ENCODE peak calls at places on chromosome 12, in seven cellular contexts. O is amniotic stem cell; Y is naive thymus-derived CD4-positive, alpha-beta T cell; S is H4; M is left lobe of liver; N is cardiac fibroblast; H is NCI-H1092. C is an unnamed sample.

GRCh38 chr12:74539765-74540526 is 2.3 kb downstream of the ATXN7L3B start:
- DNase-seq in O (no peak), Y (no peak), S (no peak), M (no peak), N (no peak), H (no peak), C (no peak)

GRCh38 chr12:47343684-47344567 is 264.2 kb upstream of the AMIGO2 start:
- DNase-seq in O (no peak), Y (no peak), S (peak), M (no peak), N (peak), H (no peak), C (no peak)

GRCh38 chr12:53579545-53579955 is 46.6 kb downstream of the ATF7 start:
- DNase-seq in O (no peak), Y (no peak), S (no peak), M (no peak), N (no peak), H (no peak), C (no peak)

GRCh38 chr12:5577741-5578140 is 145.8 kb downstream of the NTF3 start:
- DNase-seq in O (no peak), Y (no peak), S (no peak), M (no peak), N (no peak), H (no peak), C (no peak)

GRCh38 chr12:94326234-94326633 is 133.4 kb downstream of the CEP83 start:
- DNase-seq in O (no peak), Y (no peak), S (no peak), M (no peak), N (no peak), H (no peak), C (no peak)

GRCh38 chr12:114069507-114069906 is 103.4 kb upstream of the RBM19 start:
- DNase-seq in O (no peak), Y (no peak), S (no peak), M (no peak), N (no peak), H (no peak), C (no peak)

GRCh38 chr12:92649511-92650227 is 53.1 kb upstream of the PLEKHG7 start:
- DNase-seq in O (peak), Y (peak), S (peak), M (peak), N (peak), H (peak), C (peak)

GRCh38 chr12:120055639-120056038 is 60.9 kb downstream of the RAB35 start:
- DNase-seq in O (no peak), Y (no peak), S (no peak), M (no peak), N (no peak), H (no peak), C (no peak)

GRCh38 chr12:26011099-26011498 is 52.6 kb downstream of the RASSF8 start:
- DNase-seq in O (no peak), Y (no peak), S (peak), M (no peak), N (peak), H (no peak), C (no peak)

GRCh38 chr12:123271182-123271491 is 519 bp downstream of the CDK2AP1 start:
- DNase-seq in O (peak), Y (peak), S (peak), M (peak), N (peak), H (peak), C (no peak)

GRCh38 chr12:111396726-111397445 is 8.8 kb upstream of the SH2B3 start:
- DNase-seq in O (peak), Y (peak), S (peak), M (peak), N (peak), H (peak), C (peak)

GRCh38 chr12:17192721-17193120 is 586.8 kb upstream of the LMO3 start:
- DNase-seq in O (no peak), Y (no peak), S (no peak), M (no peak), N (no peak), H (no peak), C (no peak)

GRCh38 chr12:12804432-12804886 is 8.7 kb upstream of the DDX47 start:
- DNase-seq in O (peak), Y (no peak), S (peak), M (no peak), N (peak), H (no peak), C (peak)

GRCh38 chr12:389138-390096 is at the start of gene KDM5A:
- DNase-seq in O (no peak), Y (peak), S (peak), M (peak), N (peak), H (no peak), C (no peak)

GRCh38 chr12:5309654-5310053 is 122.3 kb upstream of the NTF3 start:
- DNase-seq in O (no peak), Y (no peak), S (no peak), M (no peak), N (no peak), H (peak), C (no peak)

GRCh38 chr12:21637985-21638891 is 19.4 kb downstream of the LDHB start:
- DNase-seq in O (no peak), Y (no peak), S (no peak), M (no peak), N (peak), H (no peak), C (no peak)

GRCh38 chr12:442235-442884 is 17.4 kb upstream of the B4GALNT3 start:
- DNase-seq in O (no peak), Y (peak), S (peak), M (peak), N (peak), H (peak), C (no peak)

GRCh38 chr12:128920468-128920867 is 67.2 kb downstream of the GLT1D1 start:
- DNase-seq in O (no peak), Y (no peak), S (peak), M (no peak), N (peak), H (no peak), C (no peak)

GRCh38 chr12:104064031-104064841 is at the start of gene HCFC2:
- DNase-seq in O (peak), Y (peak), S (peak), M (peak), N (peak), H (peak), C (peak)

GRCh38 chr12:40171501-40171900 is 53.3 kb upstream of the LRRK2 start:
- DNase-seq in O (no peak), Y (no peak), S (no peak), M (no peak), N (peak), H (no peak), C (no peak)

GRCh38 chr12:28424965-28425364 is 234.7 kb downstream of the CCDC91 start:
- DNase-seq in O (no peak), Y (no peak), S (no peak), M (no peak), N (peak), H (no peak), C (no peak)

GRCh38 chr12:81896771-81897170 is 137.6 kb upstream of the PPFIA2 start:
- DNase-seq in O (no peak), Y (no peak), S (no peak), M (no peak), N (no peak), H (no peak), C (no peak)

GRCh38 chr12:1083888-1084262 is 92.9 kb downstream of the ERC1 start:
- DNase-seq in O (no peak), Y (no peak), S (peak), M (no peak), N (peak), H (peak), C (no peak)

GRCh38 chr12:24821691-24822090 is 127.2 kb downstream of the BCAT1 start:
- DNase-seq in O (no peak), Y (no peak), S (no peak), M (no peak), N (peak), H (no peak), C (no peak)